ENCODE peak calls at places on chromosome 15, in four cellular contexts. Q is HepG2, L is GM12878, T is SK-N-SH. E is an unnamed sample.

GRCh38 chr15:45179221-45179985 is 8.4 kb downstream of the SHF start:
- DNase-seq in Q (peak), L (no peak), T (peak), E (peak)

GRCh38 chr15:80576519-80577090 is 118.5 kb upstream of the ABHD17C start:
- DNase-seq in Q (no peak), L (no peak), T (no peak), E (no peak)

GRCh38 chr15:92377083-92377789 is 16.4 kb upstream of the ST8SIA2 start:
- DNase-seq in Q (no peak), L (no peak), T (no peak), E (peak)

GRCh38 chr15:39578851-39579486 is 1.9 kb upstream of the THBS1 start:
- DNase-seq in Q (no peak), L (no peak), T (no peak), E (peak)

GRCh38 chr15:74275957-74276356 is 39.8 kb downstream of the CCDC33 start:
- DNase-seq in Q (no peak), L (no peak), T (peak), E (peak)

GRCh38 chr15:32674681-32675080 is 33.2 kb downstream of the SCG5 start:
- DNase-seq in Q (no peak), L (no peak), T (no peak), E (no peak)

GRCh38 chr15:85858586-85859375 is 64.1 kb upstream of the KLHL25 start:
- DNase-seq in Q (peak), L (no peak), T (peak), E (peak)

GRCh38 chr15:50148362-50148963 is 29.4 kb upstream of the ATP8B4 start:
- DNase-seq in Q (peak), L (no peak), T (no peak), E (no peak)

GRCh38 chr15:24954783-24955548 is at the start of the genes SNRPN and SNURF:
- DNase-seq in Q (peak), L (peak), T (peak), E (peak)

GRCh38 chr15:92807971-92808571 is 92.1 kb upstream of the CHD2 start:
- DNase-seq in Q (no peak), L (no peak), T (no peak), E (no peak)

GRCh38 chr15:80003171-80003570 is 32.2 kb upstream of the BCL2A1 start:
- DNase-seq in Q (no peak), L (no peak), T (no peak), E (no peak)

GRCh38 chr15:89408512-89409183 is 74.0 kb upstream of the POLG start:
- DNase-seq in Q (no peak), L (no peak), T (no peak), E (no peak)

GRCh38 chr15:44719293-44719999 is 8.1 kb downstream of the B2M start:
- DNase-seq in Q (peak), L (peak), T (no peak), E (no peak)

GRCh38 chr15:67178569-67179210 is 75.8 kb downstream of the AAGAB start:
- DNase-seq in Q (no peak), L (no peak), T (no peak), E (peak)

GRCh38 chr15:22831473-22831872 is 7.0 kb upstream of the NIPA2 start:
- DNase-seq in Q (no peak), L (no peak), T (no peak), E (peak)

GRCh38 chr15:72491768-72492167 is 17.6 kb downstream of the ARIH1 start:
- DNase-seq in Q (no peak), L (no peak), T (no peak), E (peak)

GRCh38 chr15:51237816-51238215 is 100.6 kb downstream of the CYP19A1 start:
- DNase-seq in Q (no peak), L (no peak), T (no peak), E (no peak)

GRCh38 chr15:38612159-38612863 is 47.7 kb upstream of the RASGRP1 start:
- DNase-seq in Q (no peak), L (no peak), T (no peak), E (no peak)

GRCh38 chr15:61640751-61641150 is 411.6 kb upstream of the RORA start:
- DNase-seq in Q (no peak), L (no peak), T (no peak), E (no peak)

GRCh38 chr15:96268421-96269204 is 61.9 kb upstream of the NR2F2 start:
- DNase-seq in Q (no peak), L (no peak), T (no peak), E (peak)

DNA sequence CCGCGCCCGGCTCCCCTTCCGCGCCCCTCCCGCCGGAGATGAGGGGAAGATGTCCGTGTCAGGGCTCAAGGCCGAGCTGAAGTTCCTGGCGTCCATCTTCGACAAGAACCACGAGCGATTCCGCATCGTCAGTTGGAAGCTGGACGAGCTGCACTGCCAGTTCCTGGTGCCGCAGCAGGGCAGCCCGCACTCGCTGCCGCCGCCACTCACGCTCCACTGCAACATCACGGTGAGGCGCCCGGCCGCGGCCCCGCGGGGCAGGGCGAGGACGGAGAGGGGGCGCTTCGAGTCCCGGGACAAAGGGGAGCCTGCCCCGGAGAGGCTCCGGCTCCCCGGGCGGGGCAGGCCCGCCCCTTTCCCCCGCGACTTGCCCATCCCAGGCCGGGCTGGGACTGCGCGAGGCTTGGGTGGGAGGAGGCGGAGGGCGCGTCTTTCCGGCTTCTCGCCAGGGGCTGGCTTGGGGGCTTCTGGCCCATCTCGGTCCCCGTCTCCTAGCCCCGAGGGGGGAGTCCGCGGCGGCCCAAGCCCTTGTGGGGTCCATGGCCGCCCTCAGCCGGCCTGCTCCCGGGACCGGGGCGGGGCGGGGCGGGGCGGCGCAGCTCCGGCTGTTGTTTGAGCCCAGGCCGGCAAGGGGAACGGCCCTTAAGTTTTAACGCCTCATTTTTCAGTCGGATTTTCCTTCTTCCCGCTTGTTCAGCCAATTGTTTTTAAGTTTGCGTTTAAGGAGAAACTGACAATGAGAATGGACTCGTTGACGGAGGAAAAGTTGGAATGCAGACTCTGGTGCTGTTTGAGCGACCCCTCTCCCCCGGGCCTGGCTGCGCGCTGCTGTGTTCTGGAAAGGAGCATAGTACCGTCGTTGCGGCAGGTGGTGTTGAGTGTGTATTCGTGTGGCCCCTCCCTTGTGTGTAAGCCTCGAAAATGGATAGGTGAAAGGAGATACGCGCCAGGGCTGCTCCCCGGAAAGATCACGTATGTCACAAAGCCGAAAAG is 667 bp downstream of the UBE2Q2 start:
- DNase-seq in Q (peak), L (no peak), T (peak), E (peak)
- TF ChIP-seq PBX3 in Q (no peak), L (no peak), T (no peak), E (no peak)

DNA sequence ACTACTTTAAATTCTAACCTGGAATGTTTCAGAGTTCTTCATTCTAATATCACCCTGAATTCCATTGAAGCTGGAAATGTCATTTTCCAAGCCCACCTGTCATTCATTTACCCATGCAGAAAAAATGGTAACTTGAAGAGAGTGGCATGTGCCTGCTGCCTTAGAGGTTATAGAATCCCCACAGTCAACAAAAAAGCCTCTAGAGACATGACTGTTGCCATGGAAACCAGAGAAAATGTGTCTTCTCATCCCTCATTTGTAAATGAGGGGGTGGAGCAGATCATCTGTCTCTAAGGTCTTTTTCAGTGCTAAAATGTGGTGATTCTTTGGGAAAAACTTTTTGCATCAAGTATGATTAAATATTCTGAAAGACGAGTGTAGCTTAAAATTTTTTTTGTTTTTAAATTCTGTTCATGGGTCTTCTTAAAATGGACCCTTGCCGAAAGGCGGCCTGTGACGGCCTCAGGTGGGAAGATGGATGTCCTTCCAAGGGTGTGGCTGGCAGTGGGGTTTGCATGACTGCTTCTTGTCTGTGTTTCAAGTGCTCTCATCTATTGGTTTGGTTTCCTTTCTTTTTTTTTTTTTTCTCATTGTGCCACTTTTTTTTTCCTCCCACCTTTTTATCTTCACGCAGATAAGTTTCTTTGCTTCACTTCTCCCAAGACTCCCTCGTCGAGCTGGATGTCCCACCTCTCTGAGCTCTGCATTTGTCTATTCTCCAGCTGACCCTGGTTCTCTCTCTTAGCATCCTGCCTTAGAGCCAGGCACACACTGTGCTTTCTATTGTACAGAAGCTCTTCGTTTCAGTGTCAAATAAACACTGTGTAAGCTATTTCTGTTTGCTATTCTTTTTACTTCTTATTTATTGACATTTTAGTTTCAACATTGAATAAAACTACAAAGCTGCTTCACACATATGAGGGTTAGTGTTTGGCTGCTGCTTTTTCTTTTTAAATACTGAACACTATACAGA is 23.0 kb downstream of the TPM1 start:
- DNase-seq in Q (no peak), L (no peak), T (no peak), E (peak)
- TF ChIP-seq PBX3 in Q (no peak), L (no peak), T (no peak), E (no peak)

DNA sequence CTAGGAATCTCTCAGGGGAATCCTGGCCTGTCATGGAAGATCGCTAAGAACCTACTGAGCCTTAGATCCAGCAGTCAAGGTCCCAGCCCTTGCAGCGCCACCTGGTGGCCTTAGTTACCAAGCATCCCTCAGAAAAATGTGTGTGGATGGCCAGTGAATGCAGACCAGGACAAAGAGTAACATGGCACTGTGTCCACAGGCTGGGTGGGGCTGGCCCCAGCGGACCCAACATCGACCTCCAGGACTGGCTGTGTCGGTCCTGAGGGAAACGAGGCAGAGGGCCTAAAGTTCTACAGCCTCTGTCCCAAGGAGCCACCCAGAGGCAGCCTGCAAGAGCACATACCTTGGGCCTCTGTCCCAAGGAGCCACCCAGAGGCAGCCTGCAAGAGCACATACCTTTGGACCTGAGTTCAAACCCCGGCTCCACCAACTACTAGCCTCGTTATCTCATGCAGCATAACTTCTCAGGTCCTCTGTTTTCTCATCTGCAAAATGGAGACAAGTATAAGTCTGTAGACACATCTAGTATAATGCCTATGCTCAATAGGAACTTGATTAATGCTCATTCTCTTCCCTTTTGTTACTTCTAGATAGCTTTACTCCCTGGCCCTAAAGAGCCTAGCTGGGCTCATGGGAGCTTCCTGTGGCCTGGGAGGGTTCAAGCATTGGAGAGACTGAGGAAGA is 57.5 kb upstream of the HERC1 start:
- DNase-seq in Q (peak), L (peak), T (peak), E (peak)
- TF ChIP-seq PBX3 in Q (no peak), L (no peak), T (no peak), E (no peak)

DNA sequence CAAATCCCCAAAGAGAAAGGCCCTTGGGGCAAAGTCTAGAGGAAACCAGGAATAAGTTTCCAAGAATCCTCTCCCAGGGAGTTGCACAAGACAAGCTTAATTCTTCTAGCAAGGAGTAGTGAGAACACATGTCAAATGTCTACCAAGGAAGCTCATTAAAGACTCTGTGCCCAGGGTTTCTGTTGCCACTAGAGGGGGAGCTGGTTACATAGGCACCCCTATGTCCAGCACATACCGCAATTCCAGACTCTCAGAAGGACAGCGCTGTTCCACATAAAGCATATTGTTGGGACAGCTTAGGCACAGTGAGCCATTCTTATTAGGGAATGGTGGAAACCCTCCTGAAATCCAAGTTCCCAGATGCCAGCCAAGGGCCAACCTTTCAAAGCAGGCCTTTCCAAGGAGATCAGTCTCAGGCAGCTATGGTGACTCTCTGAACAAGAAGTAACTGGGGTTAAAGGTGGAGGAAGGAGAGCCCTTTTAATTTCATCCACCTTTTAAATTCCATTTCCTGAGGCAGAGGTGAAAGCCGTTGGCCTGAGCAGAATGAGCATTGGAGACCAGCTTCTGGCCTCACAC is 194.1 kb downstream of the UACA start:
- DNase-seq in Q (peak), L (no peak), T (peak), E (peak)
- TF ChIP-seq PBX3 in Q (no peak), L (no peak), T (no peak), E (no peak)

GRCh38 chr15:101031203-101031602 is 112.0 kb downstream of the LRRK1 start:
- DNase-seq in Q (no peak), L (no peak), T (no peak), E (no peak)
- TF ChIP-seq PBX3 in Q (no peak), L (no peak), T (no peak), E (no peak)

GRCh38 chr15:59553879-59554735 is 57.5 kb upstream of the GCNT3 start:
- DNase-seq in Q (peak), L (no peak), T (no peak), E (peak)
- TF ChIP-seq PBX3 in Q (no peak), L (no peak), T (no peak), E (no peak)

DNA sequence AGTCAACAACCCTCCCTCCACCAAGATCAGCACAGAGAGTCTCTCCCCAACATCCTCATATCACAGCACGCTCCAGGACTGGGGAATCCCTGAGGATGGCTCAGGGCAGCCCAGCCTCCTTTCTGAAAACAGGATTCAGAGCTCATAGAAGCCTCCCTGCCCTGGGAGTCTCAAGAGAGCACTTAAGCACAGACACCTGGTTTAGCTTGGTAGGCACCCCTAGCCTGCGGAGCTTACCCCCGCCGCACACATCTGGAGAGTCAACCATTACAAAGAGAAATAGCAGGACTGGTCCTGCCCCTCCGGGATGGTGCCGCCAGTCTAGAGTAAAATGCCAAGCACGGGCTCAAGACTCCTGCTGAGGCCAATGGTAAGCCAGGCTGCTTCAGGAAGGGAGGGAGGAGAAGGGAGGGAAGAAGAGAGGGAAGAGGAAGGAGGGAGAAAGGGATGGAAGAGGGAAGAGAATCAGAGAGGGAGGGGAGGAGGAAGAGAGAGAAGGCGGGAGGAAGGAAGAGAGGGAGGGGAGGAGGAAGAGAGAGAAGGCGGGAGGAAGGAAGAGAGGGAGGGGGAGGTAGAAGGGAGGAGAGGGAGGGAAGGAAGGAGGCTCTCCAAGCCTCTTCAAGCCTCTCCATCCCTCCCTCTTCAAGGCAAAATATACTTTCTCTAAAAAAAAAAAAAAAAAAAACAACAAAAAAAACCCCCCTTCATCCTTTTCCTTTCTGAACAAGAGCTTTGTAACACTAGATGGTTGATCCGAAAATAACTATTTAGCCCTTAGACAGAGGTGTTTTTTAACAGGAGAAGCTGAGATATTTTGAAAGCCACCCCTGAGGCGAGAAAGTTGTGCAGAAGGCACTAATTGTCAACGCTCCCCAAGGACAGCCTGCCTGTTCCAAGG is 278.6 kb upstream of the TLE3 start:
- DNase-seq in Q (no peak), L (no peak), T (no peak), E (no peak)
- TF ChIP-seq PBX3 in Q (no peak), L (no peak), T (no peak), E (no peak)

DNA sequence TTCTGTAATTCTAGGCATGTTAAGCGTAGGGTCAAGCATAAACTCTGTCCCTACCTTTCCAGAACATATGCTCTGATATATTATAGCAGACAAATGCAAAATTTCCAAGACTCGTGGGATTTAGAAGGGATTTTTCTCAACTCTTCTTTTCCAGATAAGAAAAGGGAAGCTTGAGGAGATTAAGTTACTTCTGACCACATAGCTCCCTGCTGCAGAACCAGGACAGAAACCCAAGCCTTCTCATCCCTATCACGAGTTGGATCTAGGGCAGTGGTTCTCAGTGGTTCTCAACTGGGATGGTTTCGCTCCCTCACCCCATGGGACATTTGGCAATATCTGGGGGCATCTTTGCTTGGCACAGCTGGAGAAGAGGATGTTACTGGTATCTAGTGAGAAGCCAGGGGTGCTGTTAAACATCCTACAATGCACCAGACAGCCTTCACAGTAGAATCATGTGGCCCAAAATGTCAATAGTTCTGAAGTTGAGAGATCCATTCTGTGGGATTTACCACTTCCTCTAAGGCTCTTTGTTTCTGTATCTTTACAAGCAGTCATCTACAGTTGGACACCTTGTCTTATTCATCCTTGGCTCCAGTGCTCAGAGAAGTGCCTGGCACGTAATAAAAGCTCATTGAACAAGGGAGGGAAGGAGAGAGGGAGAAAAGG is 64.2 kb downstream of the LIPC start:
- DNase-seq in Q (no peak), L (no peak), T (no peak), E (no peak)
- TF ChIP-seq PBX3 in Q (no peak), L (no peak), T (no peak), E (no peak)

DNA sequence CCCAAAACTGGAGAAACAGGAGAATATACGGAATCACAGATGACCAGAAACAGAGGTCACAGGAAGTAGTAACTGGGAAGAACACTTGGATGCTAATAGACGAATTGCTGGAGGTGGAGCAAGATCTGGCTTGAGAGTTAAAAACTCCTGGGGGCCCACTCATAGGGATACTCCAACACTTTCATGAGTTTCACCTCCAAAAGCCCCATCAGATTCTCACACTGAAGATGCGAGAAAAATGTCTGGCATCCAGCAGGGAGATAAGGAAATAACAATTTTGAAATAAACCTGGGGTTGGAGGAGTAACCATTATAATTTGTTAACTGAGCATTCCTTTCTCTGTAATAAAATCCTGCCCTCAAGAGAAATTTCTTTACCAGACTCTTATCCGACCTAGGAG is 154.0 kb downstream of the ANXA2 start:
- DNase-seq in Q (no peak), L (no peak), T (no peak), E (no peak)
- TF ChIP-seq PBX3 in Q (no peak), L (no peak), T (no peak), E (no peak)

GRCh38 chr15:35444557-35445204 is 101.3 kb downstream of the DPH6 start:
- DNase-seq in Q (peak), L (peak), T (peak), E (peak)
- TF ChIP-seq PBX3 in Q (no peak), L (no peak), T (no peak), E (no peak)

E was measured in A549.